ENCODE peak calls at places on chromosomes 2 and 18, in nine cellular contexts. M is pancreas, K is A549, G is neural crest cell, D is K562, Q is left ventricle myocardium inferior, V is progenitor cell of endocrine pancreas, Y is HepG2, U is OCI-LY7. J is an unnamed sample.

GRCh38 chr2:221176666-221177065 is 395.4 kb downstream of the EPHA4 start:
- DNase-seq in M (no peak), K (no peak), G (no peak), D (no peak), Q (no peak), V (no peak), Y (no peak), U (no peak), J (no peak)

GRCh38 chr2:215749092-215749957 is 264.0 kb downstream of the MREG start:
- DNase-seq in M (peak; percentile 4), K (no peak), G (no peak), D (no peak), Q (peak; percentile 67), V (no peak), Y (peak; percentile 91), U (no peak), J (no peak)

GRCh38 chr18:8871484-8871883 is 166.1 kb downstream of the MTCL1 start:
- DNase-seq in M (no peak), K (no peak), G (no peak), D (no peak), Q (no peak), V (no peak), Y (no peak), U (no peak), J (no peak)

GRCh38 chr2:54267577-54267976 is 11.5 kb upstream of the TSPYL6 start:
- DNase-seq in M (no peak), K (no peak), G (no peak), D (no peak), Q (no peak), V (no peak), Y (no peak), U (no peak), J (no peak)

GRCh38 chr2:26327291-26328272 is 18.4 kb upstream of the SELENOI start:
- DNase-seq in M (no peak), K (no peak), G (no peak), D (no peak), Q (no peak), V (no peak), Y (no peak), U (no peak), J (no peak)

GRCh38 chr2:34353498-34354113 is 754.5 kb upstream of the FAM98A start:
- DNase-seq in M (no peak), K (no peak), G (no peak), D (no peak), Q (no peak), V (no peak), Y (peak; percentile 27), U (no peak), J (no peak)

GRCh38 chr18:48782381-48782841 is 168.4 kb downstream of the SMAD7 start:
- DNase-seq in M (no peak), K (no peak), G (no peak), D (no peak), Q (peak; percentile 69), V (no peak), Y (no peak), U (no peak), J (no peak)

GRCh38 chr2:65364986-65365733 is 67.2 kb downstream of the SPRED2 start:
- DNase-seq in M (no peak), K (no peak), G (no peak), D (no peak), Q (no peak), V (no peak), Y (no peak), U (peak; percentile 57), J (no peak)

GRCh38 chr18:66196805-66197204 is 407.1 kb downstream of the CDH19 start:
- DNase-seq in M (no peak), K (no peak), G (no peak), D (no peak), Q (no peak), V (no peak), Y (no peak), U (no peak), J (no peak)

GRCh38 chr2:175922160-175922559 is 79.9 kb downstream of the LNPK start:
- DNase-seq in M (no peak), K (no peak), G (no peak), D (no peak), Q (no peak), V (no peak), Y (no peak), U (no peak), J (no peak)

GRCh38 chr2:45754087-45755015 is 102.9 kb downstream of the PRKCE start:
- DNase-seq in M (no peak), K (no peak), G (no peak), D (no peak), Q (no peak), V (no peak), Y (no peak), U (no peak), J (no peak)

GRCh38 chr2:217409939-217410820 is 550.3 kb upstream of the TNP1 start:
- DNase-seq in M (no peak), K (no peak), G (no peak), D (no peak), Q (no peak), V (no peak), Y (no peak), U (no peak), J (no peak)

GRCh38 chr2:207504513-207505171 is 25.1 kb upstream of the CREB1 start:
- DNase-seq in M (no peak), K (no peak), G (peak; percentile 2), D (no peak), Q (peak; percentile 30), V (no peak), Y (no peak), U (no peak), J (no peak)

GRCh38 chr2:218393750-218394290 is 5.8 kb upstream of the CTDSP1 start:
- DNase-seq in M (no peak), K (no peak), G (no peak), D (peak; percentile 68), Q (no peak), V (no peak), Y (no peak), U (no peak), J (no peak)

GRCh38 chr18:7307018-7307417 is 76.1 kb downstream of the LRRC30 start:
- DNase-seq in M (no peak), K (no peak), G (no peak), D (no peak), Q (no peak), V (no peak), Y (no peak), U (no peak), J (no peak)

GRCh38 chr2:242017086-242017485 is 147.6 kb downstream of the RTP5 start:
- DNase-seq in M (no peak), K (no peak), G (no peak), D (no peak), Q (no peak), V (no peak), Y (no peak), U (no peak), J (no peak)

GRCh38 chr2:41194235-41194634 is 742.3 kb upstream of the SLC8A1 start:
- DNase-seq in M (no peak), K (no peak), G (peak; percentile 2), D (no peak), Q (peak; percentile 28), V (no peak), Y (peak; percentile 12), U (no peak), J (no peak)

GRCh38 chr18:26549486-26550435 is 1.4 kb upstream of the KCTD1 start:
- DNase-seq in M (peak; percentile 56), K (peak; percentile 33), G (peak; percentile 36), D (no peak), Q (peak; percentile 73), V (peak; percentile 15), Y (peak; percentile 12), U (peak; percentile 34), J (no peak)

DNA sequence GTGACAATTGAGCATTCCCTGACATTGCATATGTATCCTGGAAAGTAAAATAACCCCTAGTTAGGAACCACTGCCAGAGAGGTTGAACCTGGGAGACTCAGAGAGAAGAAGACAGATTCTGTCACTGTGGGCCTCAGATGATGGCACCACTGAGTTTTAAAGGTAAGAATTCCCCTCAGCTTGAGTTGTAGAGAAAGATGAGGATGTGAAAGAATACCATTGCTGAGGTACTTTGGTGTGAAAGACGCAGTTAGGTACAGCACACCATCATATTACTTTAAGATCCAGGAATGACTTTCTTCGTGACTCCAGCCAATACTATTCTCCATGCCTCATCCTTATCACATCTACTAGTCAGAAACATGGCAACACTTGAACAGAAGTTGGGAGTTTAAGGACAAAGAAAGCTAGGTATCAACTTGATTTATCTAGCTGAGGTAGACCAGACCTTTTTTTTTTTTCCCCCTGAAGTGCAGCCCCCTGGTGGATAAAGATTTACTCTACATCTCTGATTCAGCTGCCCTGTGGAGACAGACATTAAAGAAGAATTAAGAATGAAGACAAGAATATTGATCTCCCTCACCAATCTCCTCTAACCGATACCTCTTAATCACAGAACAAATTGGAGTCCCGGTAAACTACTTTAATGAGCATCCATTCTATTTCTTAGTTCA is 630.5 kb upstream of the FANCL start:
- DNase-seq in M (no peak), K (no peak), G (no peak), D (no peak), Q (no peak), V (no peak), Y (no peak), U (peak; percentile 7), J (no peak)
- TF ChIP-seq CTCF in M (no peak), K (no peak), G (peak; percentile 48), D (peak; percentile 20), Q (no peak), V (peak; percentile 29), Y (no peak), U (peak; percentile 64), J (no peak)

GRCh38 chr2:211879323-211879722 is 659.3 kb downstream of the ERBB4 start:
- DNase-seq in M (no peak), K (no peak), G (no peak), D (no peak), Q (no peak), V (no peak), Y (no peak), U (peak; percentile 7), J (no peak)
- TF ChIP-seq CTCF in M (no peak), K (no peak), G (peak; percentile 53), D (no peak), Q (peak; percentile 45), V (peak; percentile 39), Y (no peak), U (peak; percentile 70), J (no peak)

GRCh38 chr2:127174176-127174575 is 45.9 kb downstream of the CYP27C1 start:
- DNase-seq in M (no peak), K (peak; percentile 28), G (no peak), D (no peak), Q (no peak), V (no peak), Y (no peak), U (no peak), J (no peak)
- TF ChIP-seq CTCF in M (no peak), K (peak; percentile 44), G (peak; percentile 41), D (no peak), Q (no peak), V (peak; percentile 31), Y (peak; percentile 47), U (peak; percentile 40), J (peak; percentile 48)

DNA sequence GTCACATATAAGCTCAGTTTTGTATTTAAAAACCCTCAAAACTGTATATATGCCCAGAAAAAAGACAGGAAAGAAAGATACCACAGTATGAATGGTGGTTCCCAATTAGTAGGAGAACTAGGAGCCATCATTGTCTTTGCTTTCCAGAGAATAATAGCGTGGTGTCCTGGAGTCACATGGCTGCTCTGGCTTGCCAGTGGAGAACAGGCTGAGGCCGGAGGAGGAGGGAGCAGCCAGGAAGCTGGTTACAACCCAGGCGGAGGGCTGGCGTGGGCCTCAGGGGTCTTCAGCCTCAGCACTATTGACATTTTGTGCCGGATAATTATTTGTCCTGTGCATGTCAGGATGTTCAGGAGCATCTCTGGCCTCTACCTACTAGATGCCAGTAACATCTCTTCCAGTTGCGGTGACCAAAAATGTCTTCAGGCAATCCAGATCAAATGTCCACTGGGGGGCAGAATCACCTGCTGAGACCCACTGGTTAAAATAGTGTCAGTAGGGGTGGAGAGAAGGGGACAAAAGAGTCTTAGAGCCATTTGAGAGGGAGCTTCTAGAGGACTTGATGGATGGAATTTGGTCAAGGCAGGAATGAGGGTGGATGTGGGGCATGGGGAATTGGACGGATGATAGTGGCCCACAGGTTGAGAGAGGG is 144.8 kb downstream of the AGAP1 start:
- DNase-seq in M (no peak), K (no peak), G (no peak), D (no peak), Q (no peak), V (no peak), Y (no peak), U (no peak), J (no peak)
- TF ChIP-seq CTCF in M (no peak), K (peak; percentile 18), G (no peak), D (peak; percentile 45), Q (no peak), V (peak; percentile 20), Y (peak; percentile 52), U (peak; percentile 60), J (no peak)